ENCODE peak calls at places on chromosomes 16 and 17, in six cellular contexts. W is T-helper 17 cell; I is effector memory CD8-positive, alpha-beta T cell; V is endodermal cell; R is stimulated activated CD8-positive, alpha-beta memory T cell treated with anti-CD3 and anti-CD28 coated beads, Interleukin-7, amount 100 ng/mL, for 48 hours; B is mammary epithelial cell. K is an unnamed sample.

GRCh38 chr16:27859020-27859419 is 204.5 kb downstream of the GSG1L start:
- DNase-seq in B (no peak), V (peak; percentile 84), R (no peak), W (no peak), I (no peak), K (no peak)

GRCh38 chr16:55955845-55956244 is 80.7 kb upstream of the CES5A start:
- DNase-seq in I (no peak), W (no peak), V (no peak), R (no peak), B (no peak), K (no peak)

GRCh38 chr16:3029499-3030127 is 5.8 kb downstream of the THOC6 start:
- DNase-seq in V (peak; percentile 50), R (no peak), B (no peak), I (no peak), W (no peak), K (no peak)

GRCh38 chr17:81171941-81172340 is 5.9 kb upstream of the AATK start:
- DNase-seq in V (no peak), R (no peak), B (no peak), W (no peak), I (no peak), K (peak; percentile 29)

GRCh38 chr16:84751947-84752346 is 52.1 kb downstream of the USP10 start:
- DNase-seq in B (peak; percentile 31), I (no peak), V (no peak), R (peak; percentile 27), W (no peak), K (no peak)

GRCh38 chr16:30934827-30935557 is 11.6 kb downstream of the FBXL19 start:
- DNase-seq in B (peak; percentile 26), V (peak; percentile 92), W (no peak), I (no peak), R (no peak), K (no peak)

GRCh38 chr17:30278032-30278431 is 13.7 kb downstream of the BLMH start:
- DNase-seq in I (no peak), B (no peak), W (no peak), R (no peak), V (peak; percentile 77), K (no peak)

GRCh38 chr17:27477050-27477647 is 20.9 kb downstream of the KSR1 start:
- DNase-seq in I (no peak), B (no peak), R (no peak), V (no peak), W (no peak), K (no peak)

GRCh38 chr16:49698416-49698815 is 157.5 kb downstream of the ZNF423 start:
- DNase-seq in W (no peak), B (no peak), I (no peak), R (no peak), V (peak; percentile 79), K (no peak)

GRCh38 chr17:17910060-17910459 is 62.1 kb downstream of the TOM1L2 start:
- DNase-seq in I (no peak), R (no peak), B (no peak), V (peak; percentile 35), W (no peak), K (no peak)

GRCh38 chr16:86772671-86773338 is 194.5 kb downstream of the FOXL1 start:
- DNase-seq in W (no peak), I (no peak), R (no peak), B (peak; percentile 70), V (no peak), K (no peak)

K was measured in natural killer cell treated with Interleukin-12 subunit alpha and Interleukin-12 subunit beta and Interleukin-15 and Interleukin-18, amount 100 ng/mL, for 72 hours.